ENCODE peak calls at places on chromosomes 11 and 22, in four cellular contexts. Q is iPS DF 6.9, N is GM12892, L is left cardiac atrium. O is an unnamed sample.

GRCh38 chr11:68314203-68314885 is 2.0 kb downstream of the LRP5 start:
- DNase-seq in Q (no peak), N (no peak), L (no peak), O (no peak)

GRCh38 chr11:110919241-110919893 is 207.1 kb upstream of the ARHGAP20 start:
- DNase-seq in Q (no peak), N (no peak), L (no peak), O (no peak)

GRCh38 chr22:49967333-49968241 is 7.0 kb downstream of the PIM3 start:
- DNase-seq in Q (no peak), N (peak), L (peak), O (peak)

GRCh38 chr11:10847960-10848860 is 9.6 kb downstream of the ZBED5 start:
- DNase-seq in Q (no peak), N (no peak), L (no peak), O (no peak)

GRCh38 chr22:45302047-45302446 is 7.7 kb upstream of the FAM118A start:
- DNase-seq in Q (no peak), N (no peak), L (no peak), O (no peak)

GRCh38 chr22:33962409-33962808 is 42.1 kb upstream of the LARGE1 start:
- DNase-seq in Q (no peak), N (no peak), L (no peak), O (no peak)

GRCh38 chr22:23495614-23496444 is 84.3 kb downstream of the IGLL1 start:
- DNase-seq in Q (no peak), N (no peak), L (no peak), O (no peak)

GRCh38 chr11:125165111-125165663 is 636 bp downstream of the PKNOX2 start:
- DNase-seq in Q (no peak), N (peak), L (no peak), O (peak)

O was measured in GM12891.